ENCODE peak calls at places on chromosome 6, in four cellular contexts. O is fibroblast of lung, K is upper lobe of right lung, N is H1. L is an unnamed sample.

GRCh38 chr6:116376149-116376548 is 5.4 kb downstream of the DSE start:
- DNase-seq in N (no peak), K (no peak), O (no peak), L (no peak)

GRCh38 chr6:42984924-42985475 is 630 bp downstream of the PPP2R5D start:
- DNase-seq in K (no peak), O (peak), N (peak), L (peak)

GRCh38 chr6:96124778-96125177 is 109.0 kb downstream of the FUT9 start:
- DNase-seq in N (no peak), O (peak), K (no peak), L (peak)

GRCh38 chr6:158837684-158838625 is 18.8 kb upstream of the EZR start:
- DNase-seq in N (no peak), O (peak), K (no peak), L (peak)

GRCh38 chr6:73854998-73855718 is 159.2 kb downstream of the CD109 start:
- DNase-seq in N (no peak), O (peak), K (no peak), L (peak)

GRCh38 chr6:36979343-36979742 is 6.7 kb downstream of the MTCH1 start:
- DNase-seq in N (no peak), O (peak), K (peak), L (no peak)

GRCh38 chr6:42702200-42702599 is 20.2 kb downstream of the PRPH2 start:
- DNase-seq in N (no peak), K (no peak), O (peak), L (peak)

GRCh38 chr6:40782355-40782754 is 195.2 kb upstream of the LRFN2 start:
- DNase-seq in N (no peak), O (no peak), K (no peak), L (no peak)

GRCh38 chr6:36285187-36285612 is 15.3 kb downstream of the PNPLA1 start:
- DNase-seq in K (no peak), N (peak), O (no peak), L (peak)

GRCh38 chr6:10402648-10403311 is 12.1 kb downstream of the TFAP2A start:
- DNase-seq in O (no peak), K (no peak), N (no peak), L (no peak)

GRCh38 chr6:43771210-43771857 is 1.3 kb downstream of the VEGFA start:
- DNase-seq in N (peak), O (peak), K (peak), L (peak)

GRCh38 chr6:133991096-133991593 is 38.1 kb downstream of the TBPL1 start:
- DNase-seq in K (no peak), O (peak), N (no peak), L (peak)

GRCh38 chr6:152143359-152143758 is 335.9 kb downstream of the ESR1 start:
- DNase-seq in K (no peak), N (no peak), O (no peak), L (no peak)

GRCh38 chr6:110415297-110415916 is at the start of gene DDO:
- DNase-seq in K (peak), N (no peak), O (peak), L (no peak)

GRCh38 chr6:71011861-71012260 is 55.0 kb upstream of the B3GAT2 start:
- DNase-seq in N (no peak), O (no peak), K (no peak), L (no peak)

GRCh38 chr6:3592371-3592941 is 135.6 kb upstream of the SLC22A23 start:
- DNase-seq in N (no peak), K (no peak), O (peak), L (no peak)

GRCh38 chr6:86724695-86725094 is 212.6 kb upstream of the HTR1E start:
- DNase-seq in N (no peak), O (no peak), K (no peak), L (peak)

GRCh38 chr6:121666809-121667208 is 231.4 kb downstream of the GJA1 start:
- DNase-seq in N (no peak), O (peak), K (no peak), L (peak)

GRCh38 chr6:11212625-11213024 is 19.8 kb downstream of the NEDD9 start:
- DNase-seq in K (no peak), O (peak), N (no peak), L (no peak)

GRCh38 chr6:130778946-130779657 is 48.1 kb upstream of the SMLR1 start:
- DNase-seq in K (no peak), O (peak), N (no peak), L (no peak)

GRCh38 chr6:122869437-122870024 is 80.5 kb downstream of the SMPDL3A start:
- DNase-seq in N (no peak), K (no peak), O (peak), L (peak)

GRCh38 chr6:49462071-49462470 is 982 bp downstream of the MMUT start:
- DNase-seq in K (no peak), N (no peak), O (peak), L (no peak)

GRCh38 chr6:38176797-38177751 is 357.5 kb downstream of the ZFAND3 start:
- DNase-seq in O (no peak), K (peak), N (no peak), L (peak)

GRCh38 chr6:29791786-29792122 is 35.9 kb upstream of the HLA-G start:
- DNase-seq in N (no peak), O (no peak), K (no peak), L (no peak)

GRCh38 chr6:106256201-106256968 is 69.2 kb downstream of the ATG5 start:
- DNase-seq in K (no peak), O (peak), N (no peak), L (no peak)

GRCh38 chr6:446418-447366 is 55.1 kb downstream of the IRF4 start:
- DNase-seq in N (peak), K (no peak), O (no peak), L (no peak)

GRCh38 chr6:82246802-82247633 is 526 bp downstream of the IBTK start:
- DNase-seq in K (no peak), N (no peak), O (peak), L (peak)

GRCh38 chr6:45983041-45983440 is 32.6 kb downstream of the CLIC5 start:
- DNase-seq in N (no peak), K (no peak), O (no peak), L (no peak)

GRCh38 chr6:142222022-142222421 is 75.0 kb downstream of the VTA1 start:
- DNase-seq in O (no peak), K (no peak), N (no peak), L (no peak)

GRCh38 chr6:69663215-69663614 is 133.6 kb downstream of the LMBRD1 start:
- DNase-seq in O (no peak), K (no peak), N (no peak), L (no peak)

GRCh38 chr6:46221221-46221793 is 50.5 kb upstream of the ENPP5 start:
- DNase-seq in N (no peak), K (no peak), O (peak), L (peak)

GRCh38 chr6:22664968-22665367 is 95.6 kb downstream of the HDGFL1 start:
- DNase-seq in K (no peak), O (no peak), N (no peak), L (no peak)

GRCh38 chr6:22062807-22063408 is 233.9 kb downstream of the PRL start:
- DNase-seq in N (no peak), O (no peak), K (peak), L (no peak)

GRCh38 chr6:143676437-143677045 is 1.2 kb upstream of the PHACTR2 start:
- DNase-seq in N (no peak), O (no peak), K (no peak), L (peak)

GRCh38 chr6:143677577-143677890 is 231 bp upstream of the PHACTR2 start:
- DNase-seq in K (no peak), N (no peak), O (no peak), L (no peak)

GRCh38 chr6:143677891-143678737 is at the start of gene PHACTR2:
- DNase-seq in N (peak), O (peak), K (peak), L (peak)

GRCh38 chr6:143680157-143680556 is 2.4 kb downstream of the PHACTR2 start:
- DNase-seq in N (no peak), O (no peak), K (no peak), L (peak)

DNA sequence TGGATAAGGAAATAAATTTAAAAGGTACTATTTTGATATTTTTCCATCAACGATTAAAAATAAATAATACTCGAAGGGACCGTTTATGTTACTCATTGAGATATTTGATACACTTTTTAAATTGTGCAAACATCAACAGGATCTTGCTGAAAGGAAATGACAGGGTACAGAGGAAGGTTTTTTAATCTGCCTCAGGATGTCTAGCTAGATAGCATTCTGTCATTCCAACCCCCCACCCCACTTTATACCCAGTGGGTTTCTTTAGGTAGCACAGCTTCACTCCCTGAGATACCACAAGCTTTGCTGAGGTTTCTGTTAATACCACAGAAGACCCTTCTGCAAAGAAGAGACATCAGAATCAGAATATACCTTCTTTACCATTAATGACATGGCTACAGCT is 1.2 kb downstream of the PHACTR2 start:
- DNase-seq in O (no peak), K (no peak), N (no peak), L (peak)
- H3K4me3 ChIP-seq in O (peak), K (peak), N (peak), L (peak)

DNA sequence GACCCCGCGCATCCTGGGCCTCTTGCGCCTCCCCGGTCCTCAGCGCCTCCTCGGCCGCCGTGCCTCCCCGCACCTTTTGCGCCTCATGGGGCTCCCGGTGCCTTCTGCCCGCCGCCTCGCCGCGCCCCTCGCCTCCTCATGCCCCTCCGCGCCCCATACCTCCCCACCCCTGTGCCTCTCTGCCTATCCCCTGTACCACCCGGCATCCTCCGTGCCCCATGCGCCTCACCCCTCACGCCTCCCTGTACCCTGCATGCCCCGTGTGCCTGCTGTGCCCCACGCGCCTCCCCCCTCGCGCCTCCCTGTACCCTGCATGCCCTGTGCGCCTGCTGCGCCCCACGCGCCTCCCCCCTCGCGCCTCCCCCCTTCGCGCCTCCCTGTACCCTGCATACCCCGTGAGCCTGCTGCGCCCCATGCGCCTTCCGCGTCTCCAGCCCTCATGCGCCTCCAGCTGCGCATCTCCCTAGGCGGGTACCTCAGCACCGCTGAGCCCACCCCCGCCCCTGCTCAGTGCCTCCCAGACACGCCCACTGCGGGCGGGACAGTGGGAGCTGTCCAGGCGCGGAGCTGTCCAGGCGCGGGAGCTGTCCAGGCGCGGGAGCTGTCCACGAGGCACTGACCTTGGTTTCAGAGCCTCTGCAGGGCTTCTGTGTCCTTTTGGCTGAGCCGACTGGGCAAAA is 37.1 kb downstream of the IGF2R start:
- DNase-seq in O (peak), N (no peak), K (peak), L (no peak)
- H3K4me3 ChIP-seq in O (no peak), N (no peak), K (no peak), L (no peak)

GRCh38 chr6:144344651-144345050 is 59.5 kb downstream of the UTRN start:
- DNase-seq in N (no peak), O (no peak), K (no peak), L (no peak)
- H3K4me3 ChIP-seq in N (no peak), O (no peak), K (peak), L (no peak)

GRCh38 chr6:16420715-16421461 is 182.5 kb downstream of the GMPR start:
- DNase-seq in K (no peak), O (peak), N (no peak), L (no peak)
- H3K4me3 ChIP-seq in K (no peak), O (peak), N (no peak), L (no peak)

GRCh38 chr6:15904651-15905376 is 224.1 kb upstream of the MYLIP start:
- DNase-seq in N (no peak), K (no peak), O (no peak), L (no peak)
- H3K4me3 ChIP-seq in N (no peak), K (no peak), O (no peak), L (no peak)

GRCh38 chr6:30914076-30914853 is at the start of gene VARS2:
- DNase-seq in N (peak), O (peak), K (peak), L (peak)
- H3K4me3 ChIP-seq in N (peak), O (peak), K (peak), L (peak)

GRCh38 chr6:137283940-137284910 is 65.0 kb upstream of the IFNGR1 start:
- DNase-seq in K (no peak), N (no peak), O (no peak), L (no peak)
- H3K4me3 ChIP-seq in K (no peak), N (no peak), O (no peak), L (no peak)

GRCh38 chr6:13991393-13991792 is 66.6 kb downstream of the RNF182 start:
- DNase-seq in K (no peak), O (no peak), N (no peak), L (no peak)

GRCh38 chr6:13990830-13991229 is 66.1 kb downstream of the RNF182 start:
- DNase-seq in O (no peak), N (no peak), K (no peak), L (no peak)

GRCh38 chr6:13989424-13990144 is 64.8 kb downstream of the RNF182 start:
- DNase-seq in K (no peak), O (no peak), N (no peak), L (no peak)

GRCh38 chr6:13993416-13993815 is 68.7 kb downstream of the RNF182 start:
- DNase-seq in K (no peak), N (no peak), O (no peak), L (no peak)

GRCh38 chr6:13992417-13993055 is 67.8 kb downstream of the RNF182 start:
- DNase-seq in K (no peak), N (no peak), O (peak), L (no peak)
- H3K4me3 ChIP-seq in K (no peak), N (no peak), O (no peak), L (no peak)

L was measured in mesendoderm.